ENCODE peak calls at places on chromosomes 13 and 19, in eight cellular contexts. M is HS-27A; C is skeletal muscle cell; P is AG10803; D is hypothalamus; O is NCI-H1436 treated with DMSO at 0.1 percent for 48 hours; T is GM13977; L is activated T-helper 1 cell treated with anti-CD3 and anti-CD28 coated beads, Interleukin-12 subunit alpha, Interleukin-12 subunit beta, Interleukin-2, Interleukin-4 antibody, amounts not matched to agents 30 ng/mL and 10 ng/mL and 1 ng/mL, durations not matched to agents 14 hours and 24 hours and 36 hours. G is an unnamed sample.

GRCh38 chr19:22144394-22144793 is 52.4 kb downstream of the ZNF676 start:
- DNase-seq in T (no peak), L (no peak), C (peak; percentile 0), D (no peak), M (no peak), P (no peak), O (no peak), G (no peak)

GRCh38 chr19:8079988-8080387 is 27.4 kb downstream of the CCL25 start:
- DNase-seq in P (no peak), L (no peak), D (no peak), M (no peak), O (no peak), C (no peak), T (no peak), G (no peak)

GRCh38 chr19:55255618-55256423 is 3.0 kb downstream of the PPP6R1 start:
- DNase-seq in T (peak; percentile 58), C (no peak), O (no peak), M (no peak), D (no peak), L (peak; percentile 29), P (peak; percentile 15), G (peak; percentile 22)

GRCh38 chr13:51585696-51586095 is 1.4 kb downstream of the WDFY2 start:
- DNase-seq in C (no peak), L (no peak), T (peak; percentile 20), M (no peak), D (no peak), P (peak; percentile 52), O (no peak), G (no peak)

GRCh38 chr19:54616840-54617560 is 13.3 kb upstream of the LILRB1 start:
- DNase-seq in L (no peak), T (peak; percentile 52), M (no peak), P (no peak), D (no peak), C (no peak), O (no peak), G (no peak)

GRCh38 chr13:110304256-110304655 is 2.7 kb downstream of the COL4A1 start:
- DNase-seq in P (peak; percentile 28), M (no peak), T (no peak), D (no peak), C (peak; percentile 65), L (no peak), O (no peak), G (no peak)

GRCh38 chr19:9406798-9407352 is 28.5 kb downstream of the ZNF266 start:
- DNase-seq in M (peak; percentile 57), T (peak; percentile 60), O (no peak), C (peak; percentile 59), L (no peak), D (no peak), P (peak; percentile 84), G (peak; percentile 16)

GRCh38 chr13:107254392-107254791 is 686.5 kb upstream of the ARGLU1 start:
- DNase-seq in L (no peak), D (no peak), T (no peak), C (no peak), O (no peak), P (no peak), M (no peak), G (no peak)

GRCh38 chr13:112744306-112745021 is 54.6 kb downstream of the ATP11A start:
- DNase-seq in O (no peak), M (no peak), C (peak; percentile 28), L (no peak), P (peak; percentile 49), D (no peak), T (no peak), G (no peak)

GRCh38 chr19:7358102-7358597 is 9.4 kb downstream of the ARHGEF18 start:
- DNase-seq in T (no peak), C (no peak), M (no peak), P (no peak), D (no peak), O (no peak), L (no peak), G (no peak)

GRCh38 chr13:83221813-83222241 is 660.4 kb downstream of the SLITRK1 start:
- DNase-seq in M (no peak), P (peak; percentile 74), D (no peak), L (no peak), C (peak; percentile 77), O (no peak), T (no peak), G (no peak)

GRCh38 chr13:32059511-32059984 is 28.0 kb downstream of the FRY start:
- DNase-seq in O (no peak), M (no peak), C (no peak), D (no peak), P (no peak), L (no peak), T (no peak), G (no peak)

GRCh38 chr13:113904411-113904810 is 40.5 kb upstream of the GAS6 start:
- DNase-seq in T (no peak), M (no peak), L (no peak), P (peak; percentile 57), C (no peak), O (no peak), D (peak; percentile 35), G (no peak)

GRCh38 chr13:46489586-46490023 is 63.4 kb upstream of the LRCH1 start:
- DNase-seq in L (no peak), P (peak; percentile 92), O (no peak), T (no peak), M (peak; percentile 46), D (no peak), C (peak; percentile 84), G (no peak)

GRCh38 chr19:49340865-49341718 is 5.9 kb downstream of the CD37 start:
- DNase-seq in P (no peak), O (no peak), L (no peak), T (no peak), M (no peak), D (no peak), C (no peak), G (no peak)

GRCh38 chr13:97627566-97627965 is 193.6 kb downstream of the RAP2A start:
- DNase-seq in O (peak; percentile 68), L (no peak), C (peak; percentile 81), T (no peak), P (peak; percentile 84), D (no peak), M (peak; percentile 14), G (no peak)

GRCh38 chr19:35347171-35347929 is at the start of gene FFAR1:
- DNase-seq in C (no peak), L (peak; percentile 42), D (peak; percentile 8), P (no peak), T (peak; percentile 84), O (no peak), M (no peak), G (peak; percentile 19)

GRCh38 chr19:44792286-44792685 is 14.6 kb downstream of the CBLC start:
- DNase-seq in P (no peak), L (no peak), M (no peak), D (no peak), C (no peak), T (peak; percentile 16), O (no peak), G (no peak)

GRCh38 chr19:50261446-50261970 is 58.1 kb downstream of the MYH14 start:
- DNase-seq in T (no peak), P (no peak), D (no peak), C (no peak), M (no peak), L (no peak), O (no peak), G (no peak)

GRCh38 chr19:18280247-18281081 is 958 bp downstream of the JUND start:
- DNase-seq in D (peak; percentile 80), O (no peak), C (no peak), P (peak; percentile 73), M (no peak), L (peak; percentile 78), T (peak; percentile 90), G (peak; percentile 73)

GRCh38 chr13:102680842-102681725 is 13.8 kb downstream of the METTL21C start:
- DNase-seq in L (no peak), P (peak; percentile 85), C (no peak), M (no peak), D (no peak), T (no peak), O (no peak), G (no peak)

GRCh38 chr13:107203146-107203847 is 635.4 kb upstream of the ARGLU1 start:
- DNase-seq in M (no peak), O (no peak), P (peak; percentile 1), D (no peak), T (peak; percentile 11), L (no peak), C (no peak), G (no peak)

GRCh38 chr19:14871619-14872230 is 14.2 kb downstream of the OR7A17 start:
- DNase-seq in D (no peak), T (peak; percentile 33), C (no peak), L (no peak), O (no peak), M (no peak), P (peak; percentile 8), G (no peak)

GRCh38 chr19:12913011-12913561 is 6.0 kb downstream of the SYCE2 start:
- DNase-seq in L (no peak), D (peak; percentile 83), O (peak; percentile 90), C (peak; percentile 47), M (no peak), T (no peak), P (peak; percentile 58), G (no peak)

GRCh38 chr19:15101479-15102082 is 5.6 kb upstream of the SYDE1 start:
- DNase-seq in P (peak; percentile 36), D (no peak), T (peak; percentile 59), L (peak; percentile 29), C (no peak), M (no peak), O (no peak), G (no peak)

GRCh38 chr19:10214784-10215183 is 16.3 kb downstream of the S1PR2 start:
- DNase-seq in D (no peak), C (no peak), M (no peak), L (no peak), O (no peak), T (no peak), P (peak; percentile 76), G (no peak)

GRCh38 chr13:52162279-52163101 is 3.1 kb upstream of the NEK3 start:
- DNase-seq in T (no peak), L (no peak), O (no peak), P (no peak), M (no peak), D (no peak), C (no peak), G (no peak)

GRCh38 chr19:1862424-1863307 is 713 bp downstream of the KLF16 start:
- DNase-seq in T (peak; percentile 88), O (no peak), M (no peak), L (peak; percentile 53), D (peak; percentile 11), C (no peak), P (no peak), G (peak; percentile 43)

GRCh38 chr13:80551650-80552497 is 210.9 kb upstream of the SPRY2 start:
- DNase-seq in P (no peak), C (no peak), M (no peak), O (no peak), L (no peak), T (no peak), D (no peak), G (no peak)

GRCh38 chr13:40334031-40334430 is 332.4 kb downstream of the FOXO1 start:
- DNase-seq in P (no peak), M (no peak), O (no peak), L (no peak), T (no peak), C (no peak), D (no peak), G (no peak)

GRCh38 chr19:21328402-21328801 is 808 bp downstream of the ZNF708 start:
- DNase-seq in O (no peak), L (no peak), T (peak; percentile 5), M (no peak), P (no peak), C (no peak), D (no peak), G (no peak)

GRCh38 chr13:30125422-30126073 is 181.8 kb downstream of the KATNAL1 start:
- DNase-seq in P (peak; percentile 93), D (no peak), O (no peak), C (peak; percentile 95), L (no peak), T (no peak), M (no peak), G (no peak)

GRCh38 chr13:29402168-29402621 is 193.3 kb downstream of the SLC7A1 start:
- DNase-seq in D (no peak), M (no peak), O (no peak), C (peak; percentile 18), P (no peak), T (no peak), L (no peak), G (no peak)